ENCODE peak calls at places on chromosome 15, in five cellular contexts. N is ovary, A is neural progenitor cell, E is IMR-90, X is mesendoderm. J is an unnamed sample. For H3K4me1, the result is how much of the 10 kb centered on the place peaks cover.

GRCh38 chr15:76439542-76439941 is 103.0 kb downstream of the ISL2 start:
- DNase-seq in A (no peak), N (no peak), E (no peak), X (peak), J (no peak)

GRCh38 chr15:48647963-48648362 is 2.5 kb upstream of the FBN1 start:
- DNase-seq in A (peak), N (peak), X (peak), E (peak), J (no peak)

GRCh38 chr15:41494922-41495735 is 1.5 kb downstream of the ITPKA start:
- DNase-seq in N (no peak), A (peak), X (peak), E (no peak), J (no peak)

GRCh38 chr15:72970965-72971746 is 81.1 kb upstream of the NEO1 start:
- DNase-seq in A (no peak), N (no peak), X (no peak), E (peak), J (no peak)

GRCh38 chr15:41994171-41994650 is 21.9 kb upstream of the EHD4 start:
- DNase-seq in N (no peak), E (no peak), A (no peak), X (no peak), J (no peak)

GRCh38 chr15:65020419-65020818 is 9.0 kb downstream of the MTFMT start:
- DNase-seq in X (peak), N (no peak), A (no peak), E (no peak), J (no peak)

GRCh38 chr15:36599824-36600365 is 20.5 kb downstream of the CDIN1 start:
- DNase-seq in X (no peak), A (no peak), N (no peak), E (no peak), J (no peak)

GRCh38 chr15:33067456-33067855 is 127.1 kb downstream of the FMN1 start:
- DNase-seq in E (peak), X (peak), A (no peak), N (no peak), J (no peak)

GRCh38 chr15:70698991-70699390 is 64.4 kb downstream of the UACA start:
- DNase-seq in A (no peak), X (no peak), E (no peak), N (no peak), J (no peak)

GRCh38 chr15:70701891-70702568 is 61.3 kb downstream of the UACA start:
- DNase-seq in N (no peak), X (peak), E (peak), A (no peak), J (no peak)

GRCh38 chr15:70702584-70702983 is 60.8 kb downstream of the UACA start:
- DNase-seq in X (no peak), A (no peak), N (no peak), E (no peak), J (no peak)

GRCh38 chr15:70699873-70700272 is 63.5 kb downstream of the UACA start:
- DNase-seq in N (no peak), E (no peak), X (no peak), A (no peak), J (no peak)

GRCh38 chr15:70698412-70698811 is 64.9 kb downstream of the UACA start:
- DNase-seq in N (no peak), X (no peak), E (no peak), A (no peak), J (no peak)
- H3K4me1 ChIP-seq in N (under half), X (under half), E (under half), A (half or more), J (under half)

DNA sequence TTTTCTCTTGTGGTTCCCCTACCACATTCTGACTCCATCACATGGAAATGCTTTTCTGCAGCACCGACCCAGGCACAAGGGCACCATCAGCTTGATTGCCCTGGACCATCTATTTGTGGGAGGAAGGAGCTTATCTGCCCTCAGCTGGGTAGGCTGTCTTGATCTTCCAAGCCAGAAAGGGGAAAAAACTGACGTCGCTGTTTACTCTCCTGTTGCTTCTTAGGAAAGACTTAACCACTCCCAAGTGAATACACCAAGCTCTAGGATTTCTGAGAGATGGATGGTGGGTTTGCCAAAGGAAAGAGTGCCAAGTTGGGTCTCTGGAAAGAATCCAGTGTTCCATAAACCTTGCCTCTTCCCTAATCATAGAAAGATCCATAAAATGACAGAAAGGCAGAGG is 4.0 kb downstream of the TNFAIP8L3 start:
- DNase-seq in E (no peak), A (no peak), X (no peak), N (no peak), J (no peak)
- H3K27ac ChIP-seq in E (no peak), A (no peak), X (no peak), N (no peak), J (no peak)

GRCh38 chr15:90840157-90840855 is 28.1 kb upstream of the FURIN start:
- DNase-seq in N (no peak), A (no peak), X (no peak), E (no peak), J (no peak)

GRCh38 chr15:90839187-90840071 is 29.0 kb upstream of the FURIN start:
- DNase-seq in E (peak), N (no peak), X (peak), A (peak), J (no peak)

GRCh38 chr15:90838066-90838465 is 30.3 kb upstream of the FURIN start:
- DNase-seq in N (no peak), X (no peak), E (no peak), A (no peak), J (peak)

GRCh38 chr15:90837052-90837621 is 31.3 kb upstream of the FURIN start:
- DNase-seq in A (no peak), N (no peak), E (no peak), X (no peak), J (no peak)

GRCh38 chr15:90838544-90838943 is 29.8 kb upstream of the FURIN start:
- DNase-seq in X (no peak), A (no peak), N (no peak), E (no peak), J (peak)
- H3K4me1 ChIP-seq in X (under half), A (under half), N (under half), E (under half), J (under half)

GRCh38 chr15:74417230-74417629 is 16.5 kb downstream of the SEMA7A start:
- DNase-seq in N (no peak), A (no peak), E (peak), X (no peak), J (no peak)
- H3K27ac ChIP-seq in N (no peak), A (no peak), E (no peak), X (no peak), J (no peak)

GRCh38 chr15:75043509-75044257 is 20.3 kb downstream of the PPCDC start:
- DNase-seq in N (peak), E (peak), X (no peak), A (no peak), J (no peak)
- H3K4me1 ChIP-seq in N (under half), E (under half), X (under half), A (under half), J (under half)

GRCh38 chr15:31869640-31870335 is 160.5 kb upstream of the CHRNA7 start:
- DNase-seq in E (no peak), N (peak), X (peak), A (peak), J (no peak)

GRCh38 chr15:31867536-31868442 is 162.5 kb upstream of the CHRNA7 start:
- DNase-seq in X (peak), A (peak), E (peak), N (peak), J (peak)

GRCh38 chr15:31871159-31871886 is 159.0 kb upstream of the CHRNA7 start:
- DNase-seq in E (no peak), N (peak), A (no peak), X (no peak), J (no peak)

GRCh38 chr15:31871887-31872281 is 158.4 kb upstream of the CHRNA7 start:
- DNase-seq in N (no peak), A (no peak), E (no peak), X (no peak), J (no peak)

GRCh38 chr15:31870336-31871158 is 159.8 kb upstream of the CHRNA7 start:
- DNase-seq in X (peak), A (peak), N (peak), E (peak), J (peak)
- H3K27ac ChIP-seq in X (peak), A (no peak), N (no peak), E (no peak), J (peak)